ENCODE peak calls at places on chromosomes 4 and X, in eight cellular contexts. One of them, this sample, is unnamed.

GRCh38 chrX:56729152-56729557 is at the start of gene NBDY:
- DNase-seq in AG04449: no peak
- DNase-seq in GM13976: no peak
- DNase-seq in transverse colon: peak; percentile 33
- DNase-seq in neural progenitor cell: peak; percentile 62
- DNase-seq in MM.1S: peak; percentile 19
- DNase-seq in GM13977: peak; percentile 13
- DNase-seq in HL-60: peak; percentile 36
- DNase-seq in this sample: peak; percentile 27

GRCh38 chrX:72258174-72258573 is 18.9 kb downstream of the RPS4X start:
- DNase-seq in MM.1S: no peak
- DNase-seq in GM13977: no peak
- DNase-seq in transverse colon: no peak
- DNase-seq in neural progenitor cell: no peak
- DNase-seq in HL-60: no peak
- DNase-seq in GM13976: no peak
- DNase-seq in AG04449: no peak
- DNase-seq in this sample: no peak

GRCh38 chrX:129649268-129650182 is 5.2 kb downstream of the APLN start:
- DNase-seq in HL-60: no peak
- DNase-seq in transverse colon: no peak
- DNase-seq in GM13976: no peak
- DNase-seq in neural progenitor cell: no peak
- DNase-seq in AG04449: no peak
- DNase-seq in MM.1S: no peak
- DNase-seq in GM13977: no peak
- DNase-seq in this sample: no peak

GRCh38 chr4:100284302-100284701 is 94.0 kb upstream of the DDIT4L start:
- DNase-seq in GM13977: no peak
- DNase-seq in neural progenitor cell: no peak
- DNase-seq in MM.1S: no peak
- DNase-seq in AG04449: no peak
- DNase-seq in HL-60: no peak
- DNase-seq in GM13976: no peak
- DNase-seq in transverse colon: no peak
- DNase-seq in this sample: no peak

GRCh38 chr4:134935320-134935719 is 733.7 kb upstream of the PABPC4L start:
- DNase-seq in MM.1S: peak; percentile 16
- DNase-seq in GM13976: no peak
- DNase-seq in GM13977: no peak
- DNase-seq in AG04449: no peak
- DNase-seq in transverse colon: no peak
- DNase-seq in HL-60: peak; percentile 16
- DNase-seq in neural progenitor cell: peak; percentile 46
- DNase-seq in this sample: peak; percentile 24

GRCh38 chrX:107628662-107629532 is 587 bp downstream of the PRPS1 start:
- DNase-seq in MM.1S: peak; percentile 35
- DNase-seq in AG04449: no peak
- DNase-seq in GM13977: peak; percentile 44
- DNase-seq in HL-60: peak; percentile 49
- DNase-seq in neural progenitor cell: peak; percentile 63
- DNase-seq in transverse colon: peak; percentile 18
- DNase-seq in GM13976: peak; percentile 42
- DNase-seq in this sample: peak; percentile 15

GRCh38 chr4:116005806-116006088 is 892.3 kb upstream of the NDST4 start:
- DNase-seq in GM13976: no peak
- DNase-seq in transverse colon: no peak
- DNase-seq in HL-60: no peak
- DNase-seq in AG04449: no peak
- DNase-seq in neural progenitor cell: no peak
- DNase-seq in GM13977: no peak
- DNase-seq in MM.1S: no peak
- DNase-seq in this sample: no peak

GRCh38 chrX:70970482-70970999 is 39.6 kb upstream of the SLC7A3 start:
- DNase-seq in transverse colon: no peak
- DNase-seq in neural progenitor cell: peak; percentile 2
- DNase-seq in MM.1S: peak; percentile 34
- DNase-seq in GM13976: peak; percentile 14
- DNase-seq in AG04449: no peak
- DNase-seq in GM13977: no peak
- DNase-seq in HL-60: no peak
- DNase-seq in this sample: no peak

GRCh38 chr4:122003335-122003734 is 51.5 kb upstream of the TRPC3 start:
- DNase-seq in HL-60: peak; percentile 51
- DNase-seq in GM13977: peak; percentile 9
- DNase-seq in neural progenitor cell: peak; percentile 41
- DNase-seq in AG04449: no peak
- DNase-seq in transverse colon: peak; percentile 48
- DNase-seq in GM13976: peak; percentile 14
- DNase-seq in MM.1S: peak; percentile 71
- DNase-seq in this sample: peak; percentile 12

GRCh38 chr4:67160409-67160808 is 384.9 kb downstream of the CENPC start:
- DNase-seq in AG04449: no peak
- DNase-seq in GM13977: no peak
- DNase-seq in MM.1S: no peak
- DNase-seq in HL-60: peak; percentile 14
- DNase-seq in neural progenitor cell: no peak
- DNase-seq in transverse colon: no peak
- DNase-seq in GM13976: no peak
- DNase-seq in this sample: no peak

GRCh38 chrX:10518073-10518472 is 102.3 kb downstream of the MID1 start:
- DNase-seq in transverse colon: no peak
- DNase-seq in HL-60: no peak
- DNase-seq in GM13976: no peak
- DNase-seq in neural progenitor cell: no peak
- DNase-seq in GM13977: no peak
- DNase-seq in MM.1S: no peak
- DNase-seq in AG04449: no peak
- DNase-seq in this sample: no peak

GRCh38 chrX:74187211-74187610 is 116.8 kb upstream of the ZCCHC13 start:
- DNase-seq in transverse colon: no peak
- DNase-seq in MM.1S: no peak
- DNase-seq in GM13977: no peak
- DNase-seq in HL-60: no peak
- DNase-seq in neural progenitor cell: no peak
- DNase-seq in AG04449: peak; percentile 3
- DNase-seq in GM13976: no peak
- DNase-seq in this sample: no peak

GRCh38 chr4:151990201-151990600 is 229.4 kb upstream of the GATB start:
- DNase-seq in GM13977: no peak
- DNase-seq in GM13976: no peak
- DNase-seq in HL-60: no peak
- DNase-seq in transverse colon: no peak
- DNase-seq in MM.1S: no peak
- DNase-seq in neural progenitor cell: no peak
- DNase-seq in AG04449: peak; percentile 12
- DNase-seq in this sample: no peak

GRCh38 chr4:124028172-124028571 is 631.6 kb downstream of the SPRY1 start:
- DNase-seq in HL-60: no peak
- DNase-seq in neural progenitor cell: no peak
- DNase-seq in GM13976: no peak
- DNase-seq in transverse colon: no peak
- DNase-seq in AG04449: no peak
- DNase-seq in MM.1S: no peak
- DNase-seq in GM13977: no peak
- DNase-seq in this sample: no peak

GRCh38 chrX:2434270-2434669 is 66.5 kb downstream of the DHRSX start:
- DNase-seq in neural progenitor cell: no peak
- DNase-seq in GM13976: no peak
- DNase-seq in AG04449: no peak
- DNase-seq in HL-60: no peak
- DNase-seq in GM13977: no peak
- DNase-seq in transverse colon: no peak
- DNase-seq in MM.1S: no peak
- DNase-seq in this sample: no peak

GRCh38 chr4:2259036-2259540 is 2.8 kb downstream of the MXD4 start:
- DNase-seq in neural progenitor cell: no peak
- DNase-seq in AG04449: no peak
- DNase-seq in HL-60: no peak
- DNase-seq in transverse colon: peak; percentile 5
- DNase-seq in GM13977: no peak
- DNase-seq in GM13976: no peak
- DNase-seq in MM.1S: no peak
- DNase-seq in this sample: no peak
- TF ChIP-seq CTCF in neural progenitor cell: no peak
- TF ChIP-seq CTCF in AG04449: no peak
- TF ChIP-seq CTCF in HL-60: no peak
- TF ChIP-seq CTCF in transverse colon: no peak
- TF ChIP-seq CTCF in GM13977: no peak
- TF ChIP-seq CTCF in GM13976: no peak
- TF ChIP-seq CTCF in MM.1S: no peak
- TF ChIP-seq CTCF in this sample: no peak

GRCh38 chr4:164770051-164770724 is 16.3 kb downstream of the SMIM31 start:
- DNase-seq in GM13977: no peak
- DNase-seq in transverse colon: no peak
- DNase-seq in MM.1S: no peak
- DNase-seq in GM13976: no peak
- DNase-seq in HL-60: no peak
- DNase-seq in AG04449: no peak
- DNase-seq in neural progenitor cell: no peak
- DNase-seq in this sample: no peak

GRCh38 chr4:164772076-164772475 is 18.1 kb downstream of the SMIM31 start:
- DNase-seq in neural progenitor cell: no peak
- DNase-seq in GM13976: no peak
- DNase-seq in transverse colon: no peak
- DNase-seq in AG04449: no peak
- DNase-seq in HL-60: no peak
- DNase-seq in MM.1S: no peak
- DNase-seq in GM13977: no peak
- DNase-seq in this sample: no peak

GRCh38 chr4:164765096-164765495 is 11.2 kb downstream of the SMIM31 start:
- DNase-seq in GM13977: no peak
- DNase-seq in MM.1S: no peak
- DNase-seq in neural progenitor cell: no peak
- DNase-seq in HL-60: no peak
- DNase-seq in AG04449: no peak
- DNase-seq in transverse colon: no peak
- DNase-seq in GM13976: no peak
- DNase-seq in this sample: no peak

GRCh38 chr4:164771088-164771487 is 17.2 kb downstream of the SMIM31 start:
- DNase-seq in AG04449: no peak
- DNase-seq in GM13977: no peak
- DNase-seq in MM.1S: no peak
- DNase-seq in HL-60: no peak
- DNase-seq in neural progenitor cell: no peak
- DNase-seq in transverse colon: no peak
- DNase-seq in GM13976: no peak
- DNase-seq in this sample: no peak

DNA sequence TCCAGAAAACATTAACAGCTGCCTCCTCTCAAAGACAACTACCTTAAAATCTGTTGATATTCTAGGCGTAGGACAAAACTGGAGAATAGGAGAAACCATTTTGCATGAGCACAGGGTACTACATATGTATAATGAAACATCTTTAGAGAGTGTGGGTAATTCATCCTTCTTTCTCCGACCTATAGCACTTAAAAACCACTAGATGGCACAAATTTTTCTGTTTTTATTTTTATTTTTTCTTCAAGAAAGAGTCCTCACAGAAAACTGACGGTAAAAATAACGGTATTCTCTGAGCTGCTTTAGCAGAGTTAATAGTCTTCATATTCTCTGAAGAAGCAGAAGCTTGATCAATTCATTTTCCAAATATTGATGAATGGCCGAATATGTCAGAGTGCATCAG is 14.6 kb downstream of the SMIM31 start:
- DNase-seq in GM13976: no peak
- DNase-seq in transverse colon: no peak
- DNase-seq in AG04449: no peak
- DNase-seq in GM13977: no peak
- DNase-seq in neural progenitor cell: no peak
- DNase-seq in MM.1S: peak; percentile 31
- DNase-seq in HL-60: no peak
- DNase-seq in this sample: no peak
- TF ChIP-seq CTCF in GM13976: no peak
- TF ChIP-seq CTCF in transverse colon: peak; percentile 29
- TF ChIP-seq CTCF in AG04449: peak; percentile 0
- TF ChIP-seq CTCF in GM13977: peak; percentile 41
- TF ChIP-seq CTCF in neural progenitor cell: peak; percentile 61
- TF ChIP-seq CTCF in MM.1S: peak; percentile 50
- TF ChIP-seq CTCF in HL-60: peak; percentile 1
- TF ChIP-seq CTCF in this sample: peak; percentile 45

DNA sequence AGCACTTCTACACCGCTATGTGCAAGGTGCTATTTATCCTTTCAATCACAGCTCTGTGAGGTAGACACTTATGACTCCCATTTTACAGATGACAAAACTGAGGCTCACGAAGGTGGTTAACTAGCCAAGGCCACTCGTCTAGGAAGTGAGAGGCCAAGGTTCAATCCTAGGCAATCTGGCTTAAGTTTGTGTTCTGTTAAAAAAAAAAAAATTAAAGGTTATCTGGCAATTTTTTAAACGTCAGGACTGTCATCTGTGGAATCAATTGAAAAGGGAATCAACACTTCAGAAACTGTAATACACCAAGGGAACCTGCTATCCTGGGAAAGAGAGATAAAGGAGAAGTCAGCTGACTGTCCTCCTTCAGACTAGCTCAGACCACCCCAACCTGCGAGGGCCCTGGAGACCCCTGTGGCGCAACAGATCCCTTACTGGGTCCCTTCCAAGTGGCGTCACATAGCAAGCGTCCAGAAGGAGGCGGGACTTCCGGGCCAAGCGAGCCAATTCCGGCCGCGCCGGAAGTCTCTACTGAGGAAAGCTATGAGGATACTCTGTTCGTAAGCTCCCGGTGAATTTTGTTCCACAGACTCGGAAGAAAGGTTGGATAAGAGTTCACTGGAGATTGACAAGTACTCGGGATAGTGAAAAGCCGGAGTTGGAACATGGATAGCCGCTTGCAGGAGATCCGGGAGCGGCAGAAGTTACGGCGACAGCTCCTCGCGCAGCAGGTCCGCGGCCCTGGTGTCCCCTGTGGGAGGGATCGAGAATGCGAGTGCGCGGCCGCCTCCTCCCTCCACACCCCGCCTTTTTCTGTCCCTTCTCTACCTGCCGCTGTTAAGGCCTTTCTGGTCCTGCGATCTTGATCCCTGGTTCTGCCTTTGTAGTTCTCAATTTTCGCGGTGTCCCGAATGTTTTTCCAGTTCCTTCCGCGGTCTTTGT is at the start of gene METTL14:
- DNase-seq in neural progenitor cell: peak; percentile 97
- DNase-seq in GM13977: peak; percentile 83
- DNase-seq in transverse colon: peak; percentile 93
- DNase-seq in GM13976: peak; percentile 88
- DNase-seq in MM.1S: peak; percentile 94
- DNase-seq in HL-60: peak; percentile 93
- DNase-seq in AG04449: peak; percentile 29
- DNase-seq in this sample: peak; percentile 93
- TF ChIP-seq CTCF in neural progenitor cell: peak; percentile 4
- TF ChIP-seq CTCF in GM13977: no peak
- TF ChIP-seq CTCF in transverse colon: peak; percentile 17
- TF ChIP-seq CTCF in GM13976: no peak
- TF ChIP-seq CTCF in MM.1S: no peak
- TF ChIP-seq CTCF in HL-60: no peak
- TF ChIP-seq CTCF in AG04449: peak; percentile 23
- TF ChIP-seq CTCF in this sample: no peak

DNA sequence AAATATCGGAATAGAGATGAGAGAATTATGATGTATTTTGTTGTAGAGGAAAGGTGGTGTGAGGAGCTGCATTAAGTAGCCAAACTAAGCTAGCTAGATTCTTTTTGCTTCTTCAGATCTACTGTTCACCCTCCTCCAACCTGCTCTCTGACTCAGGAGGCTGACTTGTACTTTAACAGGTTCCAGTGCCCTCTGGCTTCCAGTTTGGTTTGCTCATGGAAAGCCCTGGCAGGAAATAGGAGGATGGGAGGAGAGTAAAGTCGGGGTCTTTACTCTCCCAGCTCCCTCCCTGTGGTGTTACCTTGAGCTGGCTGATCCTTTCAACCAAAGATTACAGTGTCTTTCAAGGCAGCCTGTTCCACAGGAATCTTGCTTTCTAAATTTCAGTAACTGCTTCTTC is 277.0 kb upstream of the EDA2R start:
- DNase-seq in GM13977: no peak
- DNase-seq in HL-60: no peak
- DNase-seq in transverse colon: no peak
- DNase-seq in GM13976: no peak
- DNase-seq in MM.1S: no peak
- DNase-seq in AG04449: no peak
- DNase-seq in neural progenitor cell: peak; percentile 4
- DNase-seq in this sample: no peak
- TF ChIP-seq CTCF in GM13977: no peak
- TF ChIP-seq CTCF in HL-60: no peak
- TF ChIP-seq CTCF in transverse colon: no peak
- TF ChIP-seq CTCF in GM13976: no peak
- TF ChIP-seq CTCF in MM.1S: no peak
- TF ChIP-seq CTCF in AG04449: no peak
- TF ChIP-seq CTCF in neural progenitor cell: no peak
- TF ChIP-seq CTCF in this sample: no peak